ENCODE peak calls at places on chromosomes 12 and 14, in eight cellular contexts. Z is stomach, U is right lobe of liver, R is endothelial cell of umbilical vein, T is body of pancreas, N is uterus, V is gastrocnemius medialis, F is Peyer's patch. I is an unnamed sample.

GRCh38 chr12:109734219-109735000 is 20.8 kb downstream of the FAM222A start:
- DNase-seq in V (peak; percentile 0), T (peak; percentile 7), F (no peak), R (no peak), U (peak; percentile 53), N (no peak), Z (peak; percentile 15), I (peak; percentile 71)

GRCh38 chr12:106586535-106586802 is 3.7 kb downstream of the RFX4 start:
- DNase-seq in Z (no peak), F (no peak), V (no peak), N (no peak), T (no peak), U (no peak), R (no peak), I (no peak)

GRCh38 chr12:92108651-92109050 is 37.0 kb downstream of the BTG1 start:
- DNase-seq in V (no peak), R (no peak), Z (no peak), T (no peak), U (no peak), N (peak; percentile 31), F (no peak), I (no peak)

GRCh38 chr12:80869264-80869663 is 68.5 kb downstream of the LIN7A start:
- DNase-seq in Z (no peak), N (no peak), R (no peak), T (no peak), F (no peak), V (no peak), U (no peak), I (no peak)

GRCh38 chr12:98232753-98233385 is 282.5 kb upstream of the TMPO start:
- DNase-seq in V (no peak), R (no peak), Z (no peak), N (no peak), U (no peak), T (no peak), F (no peak), I (no peak)

GRCh38 chr12:42187799-42188198 is 43.1 kb upstream of the GXYLT1 start:
- DNase-seq in R (no peak), F (no peak), T (no peak), N (no peak), Z (no peak), U (no peak), V (peak; percentile 41), I (no peak)

GRCh38 chr14:106875503-106875902 is 1349.1 kb downstream of the TMEM121 start:
- DNase-seq in F (peak; percentile 59), U (no peak), R (no peak), Z (peak; percentile 51), V (no peak), T (peak; percentile 39), N (no peak), I (peak; percentile 81)

GRCh38 chr12:91902860-91903683 is 242.6 kb downstream of the BTG1 start:
- DNase-seq in T (no peak), Z (no peak), U (no peak), F (no peak), V (no peak), N (no peak), R (no peak), I (no peak)

GRCh38 chr12:89353188-89353822 is 1.0 kb upstream of the DUSP6 start:
- DNase-seq in T (peak; percentile 82), F (peak; percentile 52), R (peak; percentile 81), V (no peak), N (no peak), Z (peak; percentile 73), U (peak; percentile 90), I (no peak)

GRCh38 chr12:93624595-93625294 is 52.3 kb downstream of the SOCS2 start:
- DNase-seq in U (no peak), V (no peak), Z (no peak), F (no peak), R (peak; percentile 54), N (no peak), T (no peak), I (no peak)

GRCh38 chr12:68559246-68559645 is 51.5 kb upstream of the RAP1B start:
- DNase-seq in R (peak; percentile 29), U (no peak), V (no peak), N (no peak), Z (no peak), F (no peak), T (no peak), I (no peak)

GRCh38 chr12:3658327-3659163 is 94.4 kb downstream of the CRACR2A start:
- DNase-seq in F (no peak), U (no peak), Z (peak; percentile 33), V (peak; percentile 21), N (no peak), T (peak; percentile 48), R (peak; percentile 20), I (no peak)

GRCh38 chr14:44712095-44712822 is 205.2 kb upstream of the FSCB start:
- DNase-seq in T (no peak), Z (no peak), F (no peak), N (no peak), U (no peak), V (no peak), R (no peak), I (no peak)

GRCh38 chr14:101872333-101872732 is 92.0 kb upstream of the DYNC1H1 start:
- DNase-seq in U (no peak), V (no peak), T (no peak), Z (no peak), R (no peak), F (no peak), N (no peak), I (no peak)
- H3K4me1 ChIP-seq in U (no peaks in the 10 kb centered on the region), V (peaks cover 34% of the 10 kb centered on the region), T (peaks cover 43% of the 10 kb centered on the region), Z (peaks cover 60% of the 10 kb centered on the region), R (peaks cover 18% of the 10 kb centered on the region), F (peaks cover 16% of the 10 kb centered on the region), N (no peaks in the 10 kb centered on the region), I (peaks cover 99% of the 10 kb centered on the region)

GRCh38 chr12:133038310-133038709 is 1.0 kb downstream of the ZNF84 start:
- DNase-seq in F (no peak), N (no peak), V (no peak), T (no peak), U (no peak), R (peak; percentile 6), Z (no peak), I (no peak)
- TF ChIP-seq POLR2A in F (no peak), N (no peak), V (no peak), T (no peak), U (no peak), R (no peak), Z (no peak), I (no peak)

DNA sequence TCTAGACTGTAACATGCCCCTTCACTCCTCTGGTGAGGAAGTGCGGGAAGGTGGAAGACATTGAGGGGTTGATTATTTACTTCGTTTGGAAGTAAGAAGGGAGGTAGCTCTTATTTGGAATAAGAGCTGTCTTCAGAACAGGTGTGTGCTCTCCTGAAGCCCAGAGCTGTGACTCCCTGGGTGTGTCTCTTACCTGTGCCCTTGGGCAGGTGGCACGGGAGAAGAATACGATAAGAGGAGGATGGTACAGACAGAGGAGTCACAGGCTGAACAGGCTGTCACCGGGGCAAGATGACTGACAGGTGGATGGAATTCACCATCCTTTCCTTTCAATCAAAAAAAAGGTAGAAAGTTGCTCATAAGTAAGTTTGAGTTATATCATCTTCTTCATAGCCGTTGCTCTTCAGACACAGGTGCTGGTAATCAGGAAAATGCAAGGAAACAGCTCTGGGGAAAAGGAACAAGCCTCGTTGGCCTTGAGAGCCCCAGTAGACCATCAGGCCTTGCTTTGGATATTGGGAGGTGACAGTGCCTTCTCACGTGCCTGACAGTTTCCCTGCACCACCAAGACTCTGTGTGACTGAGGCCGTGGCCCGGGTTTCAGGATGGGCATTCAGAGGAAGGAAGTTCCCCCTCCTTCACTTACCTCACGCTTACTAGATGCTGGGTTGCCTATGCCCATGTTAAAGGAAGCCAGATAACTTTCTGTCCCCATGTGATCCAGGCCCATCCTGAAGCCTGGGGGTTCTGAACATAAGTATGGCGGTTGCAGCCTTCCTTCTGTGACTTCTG is 120.4 kb downstream of the ETV6 start:
- DNase-seq in F (peak; percentile 41), U (no peak), N (no peak), Z (no peak), R (no peak), V (no peak), T (no peak), I (no peak)
- H3K4me1 ChIP-seq in F (peaks cover 59% of the 10 kb centered on the region), U (peaks cover 9% of the 10 kb centered on the region), N (peaks cover 11% of the 10 kb centered on the region), Z (peaks cover 66% of the 10 kb centered on the region), R (peaks cover 34% of the 10 kb centered on the region), V (peaks cover 42% of the 10 kb centered on the region), T (peaks cover 55% of the 10 kb centered on the region), I (peaks cover 45% of the 10 kb centered on the region)

GRCh38 chr12:6241495-6241894 is 41.3 kb downstream of the CD9 start:
- DNase-seq in R (peak; percentile 74), N (no peak), U (no peak), T (peak; percentile 74), V (peak; percentile 48), F (no peak), Z (peak; percentile 93), I (no peak)
- TF ChIP-seq POLR2A in R (no peak), N (no peak), U (no peak), T (no peak), V (no peak), F (no peak), Z (no peak), I (no peak)